ENCODE peak calls at places on chromosomes 4 and X, in four cellular contexts. N is uterus, R is GM06990, I is right lobe of liver. A is an unnamed sample.

GRCh38 chr4:105990933-105991332 is 95.7 kb downstream of the NPNT start:
- DNase-seq in N (peak; percentile 75), R (no peak), I (peak; percentile 60), A (peak; percentile 96)

GRCh38 chrX:57817302-57817701 is 93.0 kb downstream of the ZXDA start:
- DNase-seq in I (no peak), R (no peak), N (no peak), A (no peak)

GRCh38 chr4:36037127-36037526 is 207.2 kb downstream of the ARAP2 start:
- DNase-seq in I (peak; percentile 85), R (no peak), N (no peak), A (no peak)

GRCh38 chr4:97105716-97106115 is 1037.6 kb downstream of the STPG2 start:
- DNase-seq in R (no peak), I (no peak), N (no peak), A (no peak)

GRCh38 chr4:39255916-39256315 is 73.6 kb downstream of the WDR19 start:
- DNase-seq in N (no peak), I (no peak), R (no peak), A (no peak)

GRCh38 chr4:128220286-128221235 is 67.1 kb downstream of the PGRMC2 start:
- DNase-seq in I (no peak), R (no peak), N (no peak), A (peak; percentile 76)

GRCh38 chr4:114780205-114780604 is 181.6 kb downstream of the UGT8 start:
- DNase-seq in I (no peak), R (no peak), N (no peak), A (peak; percentile 8)

GRCh38 chr4:53885668-53886067 is 178.7 kb downstream of the CHIC2 start:
- DNase-seq in N (no peak), I (no peak), R (no peak), A (no peak)

GRCh38 chrX:11629593-11630211 is 36.0 kb downstream of the ARHGAP6 start:
- DNase-seq in N (peak; percentile 65), I (no peak), R (no peak), A (peak; percentile 42)

GRCh38 chr4:43485196-43485595 is 592.7 kb downstream of the GRXCR1 start:
- DNase-seq in I (no peak), R (no peak), N (no peak), A (no peak)

GRCh38 chr4:166169111-166169510 is 296.1 kb downstream of the TLL1 start:
- DNase-seq in N (no peak), R (no peak), I (no peak), A (peak; percentile 19)

GRCh38 chr4:156575430-156576073 is 396.0 kb downstream of the PDGFC start:
- DNase-seq in I (no peak), R (no peak), N (no peak), A (no peak)

GRCh38 chr4:23737571-23737970 is 152.3 kb downstream of the PPARGC1A start:
- DNase-seq in N (no peak), I (no peak), R (no peak), A (no peak)

GRCh38 chr4:6608758-6609414 is 31.6 kb upstream of the MRFAP1 start:
- DNase-seq in R (no peak), I (no peak), N (no peak), A (no peak)

GRCh38 chr4:115360441-115360840 is 247.0 kb upstream of the NDST4 start:
- DNase-seq in R (no peak), I (no peak), N (no peak), A (no peak)

GRCh38 chr4:133152330-133152791 is 3.3 kb downstream of the PCDH10 start:
- DNase-seq in I (no peak), R (no peak), N (no peak), A (no peak)
- H3K27me3 ChIP-seq in I (no peaks in the 10 kb centered on the region), R (no peaks in the 10 kb centered on the region), N (peaks cover 32% of the 10 kb centered on the region), A (peaks cover 50% of the 10 kb centered on the region)

DNA sequence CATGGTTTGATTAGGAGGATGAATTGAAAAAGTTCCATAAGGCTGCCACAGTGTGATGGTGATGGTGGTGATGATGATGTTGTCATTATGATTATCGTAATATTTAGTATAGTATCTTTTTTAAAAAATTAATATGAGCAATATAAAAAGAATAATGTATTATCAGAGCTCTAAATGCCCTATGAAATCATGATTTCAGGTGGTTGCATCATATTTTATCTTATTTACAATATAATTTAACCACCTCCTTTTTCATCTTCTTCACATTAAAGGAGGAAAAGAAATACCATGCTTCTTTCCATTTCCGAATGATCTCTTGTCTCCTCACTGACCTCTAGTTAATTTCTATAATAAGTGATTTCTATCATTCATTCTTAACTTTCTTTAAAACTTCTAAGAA is 225.9 kb downstream of the RAPGEF2 start:
- DNase-seq in N (no peak), I (no peak), R (no peak), A (no peak)
- H3K36me3 ChIP-seq in N (no peaks in the 10 kb centered on the region), I (no peaks in the 10 kb centered on the region), R (no peaks in the 10 kb centered on the region), A (no peaks in the 10 kb centered on the region)

DNA sequence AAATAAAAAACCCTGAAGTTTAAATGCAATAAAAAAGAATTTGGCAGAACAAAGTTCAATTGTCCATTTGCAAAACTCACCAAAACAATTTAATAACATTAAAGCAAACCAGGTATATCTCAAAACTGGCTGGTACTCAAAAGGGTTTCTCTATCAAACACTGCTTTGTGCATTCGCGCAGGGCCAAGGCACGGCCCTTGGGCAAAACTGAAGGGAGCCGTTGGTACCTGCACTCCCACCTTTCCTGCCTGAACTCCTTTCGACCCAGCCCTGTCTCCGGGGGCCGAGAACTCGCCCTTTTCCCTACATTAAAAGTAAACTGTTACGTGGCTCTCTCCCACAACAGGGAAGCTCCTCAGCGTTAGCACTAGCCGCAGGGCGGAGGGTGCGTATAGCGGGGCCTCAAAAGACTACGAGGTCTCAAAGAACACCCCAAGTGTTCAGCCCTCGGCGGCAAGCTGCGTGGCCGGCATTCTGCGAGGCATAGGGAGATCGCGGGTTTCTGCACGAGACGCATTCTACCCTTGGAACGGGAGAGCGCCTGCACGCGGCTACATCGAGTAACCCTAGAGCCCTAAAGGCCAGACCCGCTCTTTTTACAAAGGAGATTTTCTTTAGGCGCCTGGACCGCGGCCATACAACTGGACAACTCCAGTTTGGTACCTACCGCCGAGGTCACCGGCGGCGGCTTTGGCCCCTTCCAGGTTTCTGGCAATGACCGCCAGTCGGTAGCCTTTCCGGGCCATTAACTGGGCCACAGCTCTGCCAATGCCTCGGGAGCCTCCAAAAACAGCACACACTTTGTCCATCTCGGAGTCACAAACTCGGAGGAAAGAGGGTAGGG is 552 bp downstream of the CBR4 start:
- DNase-seq in I (peak; percentile 71), R (peak; percentile 75), N (peak; percentile 74), A (peak; percentile 50)
- TF ChIP-seq CTCF in I (no peak), R (peak; percentile 44), N (no peak), A (peak; percentile 52)

GRCh38 chr4:173506780-173507211 is 23.2 kb downstream of the HAND2 start:
- DNase-seq in N (peak; percentile 13), R (no peak), I (no peak), A (no peak)
- H3K27me3 ChIP-seq in N (no peaks in the 10 kb centered on the region), R (no peaks in the 10 kb centered on the region), I (peaks cover 5% of the 10 kb centered on the region), A (peaks cover 27% of the 10 kb centered on the region)

GRCh38 chr4:183300070-183300469 is 20.0 kb downstream of the CLDN22 start:
- DNase-seq in R (no peak), I (no peak), N (no peak), A (peak; percentile 25)

GRCh38 chr4:183300660-183301059 is 19.4 kb downstream of the CLDN22 start:
- DNase-seq in R (no peak), N (no peak), I (no peak), A (peak; percentile 13)

GRCh38 chr4:183304538-183304937 is 15.5 kb downstream of the CLDN22 start:
- DNase-seq in N (no peak), I (no peak), R (no peak), A (no peak)

GRCh38 chr4:183304067-183304466 is 16.0 kb downstream of the CLDN22 start:
- DNase-seq in I (no peak), N (no peak), R (no peak), A (no peak)

DNA sequence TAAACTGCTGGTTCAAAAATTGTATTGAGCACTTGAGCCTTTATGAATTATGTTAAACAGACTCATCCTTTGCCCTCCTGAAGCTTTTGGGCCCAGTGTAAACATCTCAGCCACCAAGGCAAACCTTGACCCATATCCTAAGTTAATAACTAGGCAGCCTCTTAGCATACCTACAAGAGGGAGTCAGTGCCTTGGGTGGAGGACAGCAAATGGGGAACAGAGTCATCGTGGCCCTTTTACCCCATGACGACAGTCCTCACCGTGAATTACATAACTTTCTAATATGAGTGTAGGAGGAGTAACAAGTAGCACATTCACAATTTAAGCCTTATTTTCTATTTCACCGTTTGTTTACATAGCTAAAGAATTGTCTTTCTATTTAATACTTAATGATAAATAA is 16.8 kb downstream of the CLDN22 start:
- DNase-seq in N (no peak), I (no peak), R (no peak), A (no peak)
- H3K36me3 ChIP-seq in N (no peaks in the 10 kb centered on the region), I (no peaks in the 10 kb centered on the region), R (no peaks in the 10 kb centered on the region), A (no peaks in the 10 kb centered on the region)

GRCh38 chr4:150593996-150594395 is 12.0 kb downstream of the MAB21L2 start:
- DNase-seq in N (no peak), I (no peak), R (no peak), A (no peak)
- TF ChIP-seq CTCF in N (no peak), I (peak; percentile 15), R (no peak), A (no peak)

GRCh38 chrX:72395252-72395651 is 89.5 kb upstream of the CITED1 start:
- DNase-seq in I (no peak), R (no peak), N (no peak), A (no peak)

GRCh38 chrX:72394518-72395163 is 88.9 kb upstream of the CITED1 start:
- DNase-seq in R (no peak), I (no peak), N (no peak), A (no peak)

GRCh38 chrX:72393836-72394517 is 88.3 kb upstream of the CITED1 start:
- DNase-seq in N (no peak), I (no peak), R (no peak), A (no peak)

GRCh38 chrX:72392816-72393800 is 87.4 kb upstream of the CITED1 start:
- DNase-seq in I (no peak), R (no peak), N (no peak), A (no peak)

DNA sequence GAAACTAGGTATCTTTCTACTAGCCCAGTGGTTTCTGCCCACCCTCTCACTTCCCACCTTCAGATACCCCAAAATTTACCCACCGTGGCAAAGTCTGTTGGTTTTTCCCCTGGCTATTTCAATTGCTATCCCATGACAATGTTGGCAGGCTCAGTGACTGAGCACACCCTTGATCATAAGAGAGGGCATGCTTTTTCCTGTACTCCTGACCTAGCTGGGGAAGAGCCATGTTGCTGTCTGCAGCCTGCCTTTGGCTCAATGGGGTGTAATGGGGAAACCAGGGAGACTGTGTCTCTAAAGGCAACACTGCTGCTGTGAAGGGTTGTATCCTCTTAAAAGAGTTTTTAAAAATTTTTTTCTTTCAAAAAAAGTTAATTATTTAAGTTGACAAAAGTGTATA is 90.4 kb upstream of the CITED1 start:
- DNase-seq in I (no peak), R (no peak), N (no peak), A (no peak)
- H3K27me3 ChIP-seq in I (no peaks in the 10 kb centered on the region), R (no peaks in the 10 kb centered on the region), N (no peaks in the 10 kb centered on the region), A (no peaks in the 10 kb centered on the region)

A was measured in bronchial epithelial cell.